ENCODE peak calls at places on chromosomes 1 and 21, in five cellular contexts. L is fibroblast of lung, U is aorta, K is PC-3, T is dorsolateral prefrontal cortex. J is an unnamed sample. For H3K27me3, the result is how much of the 10 kb centered on the place peaks cover.

GRCh38 chr1:27831568-27832410 is 1.2 kb downstream of the PPP1R8 start:
- DNase-seq in L (no peak), K (no peak), U (no peak), T (no peak), J (no peak)

GRCh38 chr1:163094589-163094988 is 25.4 kb downstream of the RGS4 start:
- DNase-seq in U (no peak), L (no peak), K (no peak), T (no peak), J (no peak)

GRCh38 chr1:203288351-203288894 is 16.9 kb upstream of the BTG2 start:
- DNase-seq in U (peak), K (no peak), T (peak), L (no peak), J (no peak)

GRCh38 chr1:57157818-57158606 is 192.2 kb upstream of the C8B start:
- DNase-seq in K (no peak), T (no peak), U (no peak), L (no peak), J (no peak)

GRCh38 chr1:219432191-219432606 is 180.7 kb downstream of the ZC3H11B start:
- DNase-seq in L (no peak), T (no peak), K (peak), U (no peak), J (no peak)

GRCh38 chr1:33382651-33383415 is 48.1 kb downstream of the PHC2 start:
- DNase-seq in U (no peak), T (peak), K (no peak), L (no peak), J (no peak)

GRCh38 chr1:18109756-18110597 is 2.4 kb downstream of the IGSF21 start:
- DNase-seq in T (peak), K (no peak), U (no peak), L (no peak), J (no peak)

GRCh38 chr1:223714849-223715709 is 2.7 kb downstream of the CAPN2 start:
- DNase-seq in T (no peak), K (peak), U (no peak), L (peak), J (no peak)

GRCh38 chr1:202623075-202623474 is 87.2 kb downstream of the SYT2 start:
- DNase-seq in K (no peak), U (peak), L (peak), T (no peak), J (no peak)

GRCh38 chr1:228168563-228169270 is 3.1 kb downstream of the IBA57 start:
- DNase-seq in U (peak), T (no peak), K (no peak), L (no peak), J (no peak)

GRCh38 chr1:71721532-71721931 is 560.8 kb downstream of the NEGR1 start:
- DNase-seq in K (peak), U (no peak), T (no peak), L (no peak), J (no peak)

GRCh38 chr1:21251773-21252471 is 38.3 kb downstream of the ECE1 start:
- DNase-seq in T (no peak), L (peak), K (peak), U (peak), J (peak)

GRCh38 chr1:162670928-162671663 is 38.8 kb downstream of the DDR2 start:
- DNase-seq in L (peak), K (peak), T (no peak), U (no peak), J (no peak)

GRCh38 chr1:246004281-246004680 is 502.8 kb downstream of the SMYD3 start:
- DNase-seq in U (no peak), K (no peak), T (no peak), L (no peak), J (no peak)

GRCh38 chr1:151175910-151176309 is at the start of gene TMOD4:
- DNase-seq in K (no peak), U (peak), L (peak), T (no peak), J (no peak)

GRCh38 chr1:94428441-94428840 is 10.3 kb downstream of the ABCD3 start:
- DNase-seq in K (no peak), U (no peak), L (no peak), T (no peak), J (no peak)

GRCh38 chr1:9322845-9323244 is 30.2 kb downstream of the SPSB1 start:
- DNase-seq in K (no peak), U (peak), L (no peak), T (no peak), J (no peak)

GRCh38 chr1:147912553-147912952 is 10.0 kb downstream of the GJA8 start:
- DNase-seq in K (no peak), U (no peak), T (no peak), L (no peak), J (no peak)

GRCh38 chr1:84116558-84116957 is 27.5 kb upstream of the PRKACB start:
- DNase-seq in K (no peak), L (no peak), U (no peak), T (no peak), J (no peak)

GRCh38 chr1:89938171-89939055 is 56.5 kb upstream of the ZNF326 start:
- DNase-seq in L (peak), K (peak), U (no peak), T (no peak), J (no peak)

GRCh38 chr1:201649776-201650607 is 111.1 kb downstream of the NAV1 start:
- DNase-seq in T (peak), L (peak), K (peak), U (peak), J (no peak)

GRCh38 chr1:9166289-9167235 is 37.7 kb upstream of the GPR157 start:
- DNase-seq in T (no peak), L (peak), U (no peak), K (peak), J (no peak)

GRCh38 chr21:16569679-16570078 is 839.9 kb downstream of the USP25 start:
- DNase-seq in K (no peak), L (no peak), U (no peak), T (no peak), J (no peak)

GRCh38 chr1:243882276-243882675 is 32.2 kb upstream of the AKT3 start:
- DNase-seq in L (peak), K (peak), U (no peak), T (no peak), J (peak)

GRCh38 chr1:115182012-115182715 is 92.9 kb upstream of the TSPAN2 start:
- DNase-seq in L (no peak), T (no peak), K (peak), U (no peak), J (no peak)

GRCh38 chr1:244191581-244191980 is 140.5 kb downstream of the ZBTB18 start:
- DNase-seq in L (no peak), T (no peak), K (no peak), U (no peak), J (no peak)

GRCh38 chr1:155598842-155599331 is 11.1 kb upstream of the MSTO1 start:
- DNase-seq in K (no peak), U (no peak), T (peak), L (peak), J (no peak)

GRCh38 chr1:63557365-63557987 is 34.2 kb downstream of the EFCAB7 start:
- DNase-seq in U (no peak), T (no peak), K (peak), L (peak), J (peak)

GRCh38 chr1:243855616-243856318 is 5.7 kb upstream of the AKT3 start:
- DNase-seq in U (no peak), T (no peak), K (no peak), L (no peak), J (no peak)

GRCh38 chr1:171743014-171743870 is 1.4 kb upstream of the VAMP4 start:
- DNase-seq in L (peak), K (peak), T (no peak), U (no peak), J (peak)

GRCh38 chr1:184330884-184331283 is 55.9 kb upstream of the C1orf21 start:
- DNase-seq in U (no peak), T (no peak), K (no peak), L (no peak), J (no peak)

GRCh38 chr1:214454619-214455396 is 96.6 kb downstream of the PTPN14 start:
- DNase-seq in U (no peak), L (peak), T (no peak), K (peak), J (peak)

GRCh38 chr1:28036431-28036830 is 52.0 kb downstream of the EYA3 start:
- DNase-seq in L (no peak), K (peak), U (no peak), T (no peak), J (no peak)

GRCh38 chr21:35116777-35117176 is 67.7 kb upstream of the RUNX1 start:
- DNase-seq in K (no peak), U (no peak), T (no peak), L (no peak), J (no peak)

GRCh38 chr21:35120631-35121180 is 71.6 kb upstream of the RUNX1 start:
- DNase-seq in U (no peak), T (no peak), L (no peak), K (no peak), J (no peak)
- H3K27me3 ChIP-seq in U (under half), T (under half), L (under half), K (under half), J (under half)

GRCh38 chr21:45080232-45080631 is 5.9 kb downstream of the ADARB1 start:
- DNase-seq in U (no peak), L (no peak), T (no peak), K (no peak), J (no peak)

GRCh38 chr21:45078877-45079281 is 4.5 kb downstream of the ADARB1 start:
- DNase-seq in L (peak), T (no peak), K (no peak), U (peak), J (peak)

GRCh38 chr21:45076245-45076661 is 1.9 kb downstream of the ADARB1 start:
- DNase-seq in T (no peak), K (peak), U (peak), L (no peak), J (no peak)

GRCh38 chr21:45079351-45079750 is 5.0 kb downstream of the ADARB1 start:
- DNase-seq in U (no peak), K (no peak), L (no peak), T (no peak), J (no peak)

DNA sequence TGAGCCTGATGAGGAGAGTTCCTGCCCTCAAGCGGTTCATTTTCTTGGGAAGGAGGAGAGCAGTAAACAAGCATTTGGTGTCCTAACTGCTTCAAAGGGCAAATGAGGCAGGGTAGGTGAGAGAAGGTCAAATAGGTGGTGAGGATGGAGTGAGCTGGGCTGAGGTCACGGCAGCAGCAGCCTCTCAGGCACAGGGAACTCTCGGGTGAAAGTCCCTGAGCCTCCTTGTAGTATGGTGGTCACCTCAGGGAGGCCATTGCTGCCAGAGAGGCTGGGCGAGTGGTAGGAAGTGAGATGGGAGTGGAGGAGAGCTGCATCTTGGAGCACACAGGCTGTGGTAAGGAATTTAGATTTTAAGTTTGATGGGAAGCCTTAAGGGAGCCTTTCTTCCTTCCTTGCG is 4.0 kb downstream of the ADARB1 start:
- DNase-seq in L (no peak), U (peak), K (no peak), T (no peak), J (no peak)
- H3K4me3 ChIP-seq in L (no peak), U (no peak), K (no peak), T (no peak), J (no peak)

DNA sequence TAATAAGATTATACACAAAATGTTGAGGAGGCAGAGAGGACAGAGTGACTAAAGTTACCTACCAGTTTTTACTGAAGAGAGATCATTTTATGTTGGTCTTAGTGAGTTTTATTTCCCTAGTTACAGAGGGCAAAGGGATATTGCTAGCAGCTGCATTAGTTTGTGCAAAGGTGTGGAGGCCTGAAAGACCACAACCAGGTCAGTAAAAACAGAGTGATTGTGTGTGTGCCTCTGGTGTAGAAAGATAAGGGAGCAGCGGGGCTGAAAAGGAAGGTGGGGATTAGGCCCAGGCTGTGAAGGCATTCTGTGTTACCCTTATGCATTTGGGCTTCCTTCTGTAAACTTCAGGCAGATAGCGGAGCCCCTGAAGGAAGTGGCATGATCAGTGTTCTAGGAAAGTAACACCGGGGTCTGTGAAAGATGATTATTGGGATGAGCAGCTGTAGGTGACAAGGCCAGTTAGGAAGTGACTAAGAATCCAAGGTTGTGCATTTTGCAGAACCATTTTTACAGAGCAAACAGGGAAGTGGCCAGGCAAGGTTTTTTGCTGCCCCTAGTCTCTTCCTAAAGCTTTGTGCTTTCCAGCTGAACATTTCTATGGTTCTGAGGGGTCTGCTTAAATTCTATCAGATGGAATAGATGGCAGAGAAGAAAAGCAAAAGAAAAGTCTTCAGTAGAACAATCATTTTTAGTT is 3.7 kb downstream of the GADD45A start:
- DNase-seq in T (no peak), K (peak), L (no peak), U (no peak), J (no peak)
- H3K27ac ChIP-seq in T (no peak), K (peak), L (peak), U (peak), J (peak)

DNA sequence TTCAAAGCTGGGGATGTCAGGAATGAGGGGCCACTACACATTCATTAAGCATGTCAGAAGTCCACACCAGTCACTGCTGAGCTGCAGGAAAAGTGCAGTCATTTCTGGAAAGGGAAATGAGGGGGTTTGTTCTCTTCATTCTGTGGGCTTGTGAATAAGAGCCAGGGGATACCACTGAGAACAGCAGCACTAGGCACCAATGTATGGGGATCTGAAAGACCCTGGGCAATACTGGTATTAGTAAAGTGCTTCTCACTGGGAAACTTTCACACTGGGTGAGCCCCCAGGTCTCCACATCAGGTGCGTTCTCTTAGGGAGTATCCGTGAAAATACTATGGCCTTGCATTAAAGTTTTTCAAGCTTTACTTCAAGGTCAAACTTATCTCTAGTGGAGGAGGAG is 49.9 kb downstream of the TGFB2 start:
- DNase-seq in L (no peak), T (no peak), K (no peak), U (no peak), J (no peak)
- H3K27me3 ChIP-seq in L (under half), T (under half), K (under half), U (under half), J (under half)

DNA sequence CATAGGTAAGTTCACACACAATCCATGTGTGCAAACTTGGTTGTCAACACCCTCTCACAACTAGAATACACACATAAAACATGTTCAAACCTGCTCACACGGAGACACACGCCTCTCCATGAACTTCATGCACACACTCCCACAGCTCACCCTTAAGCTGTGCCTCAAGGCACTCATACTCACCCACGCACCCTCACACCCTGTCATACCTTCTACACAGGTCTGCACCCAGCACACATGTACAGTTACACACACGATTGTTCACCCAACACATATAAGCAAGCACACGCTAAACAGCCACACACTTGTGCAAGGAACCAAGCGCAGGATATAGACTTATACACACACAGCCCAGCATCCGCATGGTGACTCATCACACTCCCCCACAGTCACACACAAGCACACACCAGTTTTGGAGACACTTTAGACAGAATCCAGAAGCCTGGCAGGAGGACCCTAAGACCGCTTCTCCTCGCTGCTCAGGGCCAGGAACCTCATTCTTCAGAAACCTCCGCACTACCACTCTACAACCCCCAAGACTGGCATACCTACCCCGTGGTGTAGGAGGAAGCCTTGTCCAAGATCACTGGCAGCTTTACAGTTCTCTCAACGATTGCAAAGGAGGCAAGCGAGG is 58.7 kb upstream of the ZC3H12A start:
- DNase-seq in K (no peak), L (no peak), U (no peak), T (peak), J (no peak)
- H3K4me3 ChIP-seq in K (no peak), L (no peak), U (no peak), T (no peak), J (no peak)

GRCh38 chr1:15343729-15344128 is 66.0 kb upstream of the EFHD2 start:
- DNase-seq in U (peak), K (no peak), L (peak), T (no peak), J (no peak)
- H3K27ac ChIP-seq in U (no peak), K (no peak), L (no peak), T (no peak), J (no peak)

J was measured in AG04450.